ENCODE peak calls at places on chromosomes 16 and 17, in four cellular contexts. Y is astrocyte of the spinal cord; K is activated CD4-positive, CD25-positive, alpha-beta regulatory T cell; P is activated CD4-positive, alpha-beta T cell treated with anti-CD3 and anti-CD28 coated beads, Interleukin-2, amount 50 U/mL, for 1 hour. S is an unnamed sample.

GRCh38 chr17:37710344-37710886 is 34.4 kb downstream of the HNF1B start:
- DNase-seq in P (no peak), Y (peak; percentile 86), K (no peak), S (no peak)

GRCh38 chr16:56409195-56409594 is 16.1 kb downstream of the AMFR start:
- DNase-seq in P (no peak), Y (no peak), K (no peak), S (no peak)

GRCh38 chr16:2154533-2155090 is 970 bp upstream of the TRAF7 start:
- DNase-seq in K (no peak), Y (no peak), P (peak; percentile 34), S (no peak)

GRCh38 chr16:56795011-56795410 is 65.1 kb downstream of the NUP93 start:
- DNase-seq in Y (no peak), P (no peak), K (no peak), S (no peak)

GRCh38 chr17:49670641-49671040 is 7.3 kb downstream of the SPOP start:
- DNase-seq in Y (no peak), K (no peak), P (no peak), S (no peak)

GRCh38 chr17:49365667-49366066 is 3.6 kb upstream of the ZNF652 start:
- DNase-seq in P (peak; percentile 30), K (no peak), Y (peak; percentile 13), S (no peak)

GRCh38 chr17:36918260-36918691 is 19.0 kb upstream of the LHX1 start:
- DNase-seq in P (no peak), Y (no peak), K (no peak), S (no peak)

GRCh38 chr17:40322417-40323315 is 13.7 kb downstream of the RARA start:
- DNase-seq in Y (peak; percentile 84), K (peak; percentile 74), P (peak; percentile 86), S (no peak)

GRCh38 chr17:78324391-78325075 is 35.3 kb downstream of the SOCS3 start:
- DNase-seq in K (no peak), Y (peak; percentile 93), P (peak; percentile 22), S (no peak)

GRCh38 chr17:48052956-48053757 is 5.0 kb downstream of the NFE2L1 start:
- DNase-seq in P (no peak), Y (peak; percentile 45), K (no peak), S (no peak)

GRCh38 chr17:56744721-56745120 is 89.0 kb downstream of the C17orf67 start:
- DNase-seq in K (no peak), Y (no peak), P (no peak), S (no peak)

GRCh38 chr16:73053379-73054130 is 5.6 kb upstream of the ZFHX3 start:
- DNase-seq in K (no peak), Y (peak; percentile 69), P (no peak), S (no peak)